ENCODE peak calls at places on chromosomes 13 and 19, in six cellular contexts. S is choroid plexus epithelial cell; T is endothelial cell of umbilical vein; M is A549; G is NCI-H2029 treated with DMSO at 0.1 percent for 48 hours; Q is activated T-helper 1 cell treated with anti-CD3 and anti-CD28 coated beads, Interleukin-2, amount 50 U/mL, for 16 hours. D is an unnamed sample.

GRCh38 chr19:45767410-45767880 is 1.6 kb downstream of the SIX5 start:
- DNase-seq in G (peak), M (peak), Q (no peak), T (peak), S (peak), D (no peak)

GRCh38 chr19:5651361-5651760 is 28.5 kb downstream of the SAFB start:
- DNase-seq in M (no peak), T (no peak), G (no peak), S (no peak), Q (no peak), D (no peak)

GRCh38 chr13:31053098-31053497 is 108.6 kb downstream of the HSPH1 start:
- DNase-seq in G (no peak), Q (no peak), S (peak), T (no peak), M (no peak), D (no peak)

GRCh38 chr13:22496803-22497508 is 683.8 kb upstream of the SGCG start:
- DNase-seq in Q (no peak), T (no peak), M (no peak), S (no peak), G (no peak), D (no peak)

GRCh38 chr13:38883783-38884182 is 106.8 kb downstream of the STOML3 start:
- DNase-seq in S (peak), T (no peak), G (no peak), M (no peak), Q (no peak), D (no peak)

GRCh38 chr19:56960959-56961622 is 120.6 kb upstream of the PEG3 start:
- DNase-seq in S (no peak), Q (no peak), T (no peak), M (no peak), G (no peak), D (no peak)

GRCh38 chr13:49256841-49257240 is 9.1 kb downstream of the CDADC1 start:
- DNase-seq in M (no peak), S (peak), G (no peak), Q (no peak), T (no peak), D (no peak)

GRCh38 chr13:49298903-49299605 is 51.3 kb downstream of the CDADC1 start:
- DNase-seq in G (no peak), M (no peak), S (no peak), Q (no peak), T (no peak), D (no peak)

GRCh38 chr13:65353951-65354350 is 1876.2 kb downstream of the PCDH9 start:
- DNase-seq in M (no peak), S (no peak), Q (no peak), T (no peak), G (no peak), D (no peak)

GRCh38 chr13:41178040-41178439 is 16.3 kb downstream of the KBTBD7 start:
- DNase-seq in Q (no peak), S (peak), T (no peak), G (no peak), M (no peak), D (no peak)

GRCh38 chr13:98549006-98549727 is 27.7 kb downstream of the STK24 start:
- DNase-seq in M (no peak), G (no peak), S (peak), T (no peak), Q (no peak), D (no peak)

GRCh38 chr13:112057736-112058518 is 9.0 kb upstream of the SOX1 start:
- DNase-seq in T (peak), S (no peak), Q (no peak), G (no peak), M (no peak), D (no peak)

GRCh38 chr13:21579754-21580316 is 24.1 kb downstream of the MICU2 start:
- DNase-seq in Q (no peak), G (no peak), M (no peak), S (no peak), T (peak), D (no peak)

GRCh38 chr19:16051254-16052025 is 24.9 kb upstream of the TPM4 start:
- DNase-seq in G (no peak), Q (no peak), S (peak), T (peak), M (peak), D (no peak)

GRCh38 chr13:53137777-53138176 is 109.2 kb downstream of the OLFM4 start:
- DNase-seq in Q (no peak), G (no peak), T (no peak), S (peak), M (peak), D (no peak)